ENCODE peak calls at places on chromosome 11, in six cellular contexts. W is CD4-positive, alpha-beta T cell; R is omental fat pad; I is astrocyte of the spinal cord; C is mucosa of descending colon; N is endothelial cell. M is an unnamed sample.

GRCh38 chr11:6175440-6175839 is 5.3 kb upstream of the OR52B2 start:
- DNase-seq in W (no peak), R (no peak), I (no peak), C (no peak), N (no peak), M (no peak)

GRCh38 chr11:34600339-34601084 is 20.4 kb upstream of the EHF start:
- DNase-seq in W (no peak), R (no peak), I (no peak), C (peak), N (no peak), M (no peak)

GRCh38 chr11:104219081-104219480 is 55.1 kb upstream of the PDGFD start:
- DNase-seq in W (no peak), R (no peak), I (no peak), C (peak), N (no peak), M (no peak)

GRCh38 chr11:76626266-76626665 is 44.3 kb downstream of the LRRC32 start:
- DNase-seq in W (no peak), R (no peak), I (no peak), C (no peak), N (peak), M (no peak)

GRCh38 chr11:8786933-8787332 is 104.3 kb downstream of the RPL27A start:
- DNase-seq in W (no peak), R (no peak), I (no peak), C (no peak), N (no peak), M (no peak)

GRCh38 chr11:76670475-76671235 is at the start of gene LRRC32:
- DNase-seq in W (no peak), R (no peak), I (no peak), C (peak), N (peak), M (no peak)

GRCh38 chr11:113991718-113992458 is 17.0 kb downstream of the HTR3A start:
- DNase-seq in W (no peak), R (no peak), I (no peak), C (no peak), N (no peak), M (no peak)

GRCh38 chr11:12289667-12290476 is 87.5 kb upstream of the PARVA start:
- DNase-seq in W (no peak), R (no peak), I (no peak), C (no peak), N (no peak), M (no peak)

GRCh38 chr11:31645747-31646146 is 136.2 kb downstream of the ELP4 start:
- DNase-seq in W (no peak), R (no peak), I (peak), C (no peak), N (no peak), M (no peak)

GRCh38 chr11:72589802-72590761 is 84.1 kb downstream of the PDE2A start:
- DNase-seq in W (peak), R (no peak), I (peak), C (peak), N (peak), M (no peak)

GRCh38 chr11:130738618-130739017 is 177.7 kb downstream of the SNX19 start:
- DNase-seq in W (no peak), R (no peak), I (peak), C (no peak), N (no peak), M (no peak)

GRCh38 chr11:117486059-117486458 is 158.4 kb downstream of the CEP164 start:
- DNase-seq in W (no peak), R (no peak), I (no peak), C (no peak), N (no peak), M (no peak)

GRCh38 chr11:24637520-24637919 is 140.7 kb downstream of the LUZP2 start:
- DNase-seq in W (no peak), R (no peak), I (no peak), C (no peak), N (no peak), M (no peak)

GRCh38 chr11:59556115-59556882 is 45.0 kb downstream of the OR4D9 start:
- DNase-seq in W (peak), R (no peak), I (peak), C (no peak), N (peak), M (no peak)

GRCh38 chr11:14578551-14578956 is 58.4 kb upstream of the PSMA1 start:
- DNase-seq in W (peak), R (no peak), I (peak), C (peak), N (peak), M (no peak)

GRCh38 chr11:73982595-73982989 is at the start of gene UCP2:
- DNase-seq in W (peak), R (peak), I (no peak), C (peak), N (peak), M (peak)

GRCh38 chr11:95229199-95230053 is 1.6 kb downstream of the SESN3 start:
- DNase-seq in W (no peak), R (no peak), I (peak), C (peak), N (no peak), M (no peak)

GRCh38 chr11:91047882-91048281 is 825.0 kb upstream of the CHORDC1 start:
- DNase-seq in W (no peak), R (no peak), I (no peak), C (no peak), N (no peak), M (no peak)

GRCh38 chr11:103906291-103906850 is 130.1 kb upstream of the DDI1 start:
- DNase-seq in W (no peak), R (no peak), I (no peak), C (no peak), N (no peak), M (no peak)

GRCh38 chr11:117009905-117010605 is 88.2 kb downstream of the SIK3 start:
- DNase-seq in W (no peak), R (no peak), I (no peak), C (no peak), N (no peak), M (no peak)

GRCh38 chr11:103091441-103091809 is 535 bp downstream of the DCUN1D5 start:
- DNase-seq in W (peak), R (no peak), I (peak), C (peak), N (peak), M (no peak)

GRCh38 chr11:36135062-36135461 is 154.2 kb downstream of the COMMD9 start:
- DNase-seq in W (no peak), R (no peak), I (no peak), C (no peak), N (no peak), M (no peak)

GRCh38 chr11:44776840-44777536 is 50.2 kb downstream of the TSPAN18 start:
- DNase-seq in W (no peak), R (no peak), I (no peak), C (no peak), N (no peak), M (no peak)

GRCh38 chr11:15976433-15977045 is 379.8 kb downstream of the SOX6 start:
- DNase-seq in W (no peak), R (no peak), I (no peak), C (no peak), N (no peak), M (no peak)

GRCh38 chr11:57648791-57649735 is 649 bp downstream of the YPEL4 start:
- DNase-seq in W (no peak), R (no peak), I (no peak), C (no peak), N (no peak), M (no peak)

GRCh38 chr11:118998822-118999221 is 884 bp downstream of the CENATAC start:
- DNase-seq in W (no peak), R (peak), I (peak), C (no peak), N (no peak), M (no peak)

GRCh38 chr11:69398529-69399492 is 82.7 kb upstream of the LINC01488 start:
- DNase-seq in W (no peak), R (no peak), I (peak), C (no peak), N (no peak), M (no peak)

GRCh38 chr11:69558519-69558941 is 77.1 kb downstream of the LINC01488 start:
- DNase-seq in W (peak), R (no peak), I (no peak), C (no peak), N (no peak), M (no peak)

GRCh38 chr11:14638561-14638960 is 5.0 kb upstream of the PDE3B start:
- DNase-seq in W (no peak), R (no peak), I (peak), C (no peak), N (no peak), M (no peak)

GRCh38 chr11:62883677-62884076 is 3.0 kb downstream of the SLC3A2 start:
- DNase-seq in W (no peak), R (no peak), I (no peak), C (no peak), N (no peak), M (no peak)

GRCh38 chr11:34988294-34989255 is 72.2 kb downstream of the PDHX start:
- DNase-seq in W (no peak), R (no peak), I (peak), C (no peak), N (no peak), M (no peak)

GRCh38 chr11:120279490-120279889 is 39.5 kb downstream of the POU2F3 start:
- DNase-seq in W (no peak), R (no peak), I (no peak), C (no peak), N (no peak), M (no peak)

GRCh38 chr11:2074266-2074825 is 64.8 kb downstream of the IGF2 start:
- DNase-seq in W (no peak), R (no peak), I (no peak), C (no peak), N (no peak), M (no peak)
- TF ChIP-seq CTCF in W (no peak), R (no peak), I (peak), C (no peak), N (peak), M (no peak)

DNA sequence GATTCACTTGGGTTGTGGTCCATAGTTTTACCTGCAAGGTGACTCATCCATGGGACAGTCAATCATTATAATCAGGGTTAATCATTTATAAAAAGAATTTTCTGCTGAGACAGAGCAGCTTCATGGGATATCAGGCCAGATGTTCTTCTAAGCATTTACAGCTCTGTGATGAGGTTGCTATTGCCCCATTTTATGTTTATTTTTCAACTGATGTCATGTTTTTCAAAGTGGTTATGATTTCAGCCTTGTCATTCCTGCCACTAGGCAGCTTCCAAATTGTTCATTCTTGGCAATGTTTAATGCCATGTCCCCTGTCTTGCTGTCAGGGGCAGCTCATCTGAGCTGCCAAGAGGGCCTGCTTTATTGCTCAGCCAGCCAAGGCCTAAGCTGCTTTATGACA is 35.9 kb upstream of the ZBED5 start:
- DNase-seq in W (no peak), R (no peak), I (peak), C (peak), N (no peak), M (no peak)
- TF ChIP-seq CTCF in W (no peak), R (no peak), I (peak), C (peak), N (no peak), M (peak)

DNA sequence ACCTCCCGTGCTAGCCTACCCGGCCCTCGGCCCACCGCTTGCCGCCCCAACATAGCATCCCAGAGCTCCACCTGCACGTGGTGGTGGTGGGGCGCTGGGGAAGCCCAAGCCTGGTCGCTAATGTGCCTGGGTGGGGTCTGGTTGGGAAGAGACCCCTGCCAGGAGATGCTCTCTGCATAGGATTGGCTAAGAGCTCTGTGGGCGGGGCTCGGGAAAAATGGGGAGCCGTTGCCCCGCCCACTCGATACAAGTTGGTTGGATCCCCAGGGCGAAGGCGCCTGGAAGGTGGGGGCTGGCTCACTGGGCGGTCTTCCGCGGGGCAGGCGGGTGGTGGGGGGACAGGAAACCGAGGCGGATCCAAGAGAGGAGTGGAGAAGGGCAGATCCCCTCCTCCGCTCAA is 7.6 kb downstream of the LRRC10B start:
- DNase-seq in W (no peak), R (no peak), I (no peak), C (no peak), N (no peak), M (no peak)
- TF ChIP-seq CTCF in W (no peak), R (no peak), I (no peak), C (no peak), N (no peak), M (no peak)

DNA sequence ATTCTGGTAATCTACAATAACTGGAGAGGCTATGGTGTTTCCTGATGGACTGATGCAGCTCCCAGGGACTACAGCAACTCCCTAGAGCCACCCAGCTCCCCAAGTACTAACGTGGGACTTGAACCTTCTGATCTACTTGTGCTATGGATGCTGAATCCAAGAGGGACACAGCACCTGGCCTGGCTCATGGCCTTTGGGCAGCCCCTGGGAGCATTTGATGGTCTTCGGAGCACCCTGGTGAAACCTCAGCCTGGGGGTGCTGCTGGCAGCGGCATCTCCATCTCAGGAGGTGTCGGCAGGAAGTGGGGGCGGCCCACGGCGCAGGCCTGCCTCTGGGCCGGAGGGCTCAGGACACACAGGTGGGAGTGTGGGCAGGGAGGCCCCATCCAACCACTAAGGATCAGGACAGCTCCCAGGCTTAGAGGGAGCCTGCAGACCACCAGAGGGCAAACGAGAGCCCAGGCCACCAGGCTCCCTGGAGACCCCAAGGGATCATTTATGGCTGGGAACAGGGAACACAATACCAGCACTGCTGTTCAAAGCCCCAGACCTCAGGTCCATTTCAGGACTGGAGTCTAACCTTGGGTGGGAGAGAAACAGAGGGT is 8.7 kb downstream of the EHD1 start:
- DNase-seq in W (no peak), R (no peak), I (no peak), C (no peak), N (no peak), M (no peak)
- TF ChIP-seq CTCF in W (no peak), R (no peak), I (peak), C (no peak), N (no peak), M (peak)

M was measured in thoracic aorta.